ENCODE peak calls at places on chromosomes 7 and 10, in nine cellular contexts. P is T-helper 2 cell; N is astrocyte of the spinal cord; W is HEK293T; V is midbrain; S is cardiac fibroblast; D is tibial artery; O is germinal center; M is activated CD8-positive, alpha-beta memory T cell treated with anti-CD3 and anti-CD28 coated beads, Interleukin-2, amount 50 U/mL, for 4 hours. U is an unnamed sample.

GRCh38 chr7:29564455-29565185 is 985 bp downstream of the PRR15 start:
- DNase-seq in V (peak), S (peak), M (no peak), W (peak), N (peak), O (peak), D (peak), P (no peak), U (no peak)

GRCh38 chr7:133887459-133887858 is 239.7 kb upstream of the LRGUK start:
- DNase-seq in N (no peak), W (no peak), O (no peak), D (no peak), P (no peak), S (no peak), V (no peak), M (no peak), U (no peak)

GRCh38 chr10:33145451-33146188 is 187.6 kb upstream of the ITGB1 start:
- DNase-seq in O (no peak), M (no peak), D (no peak), S (no peak), W (no peak), P (no peak), V (peak), N (no peak), U (no peak)

GRCh38 chr7:6476596-6477374 is 29.0 kb upstream of the DAGLB start:
- DNase-seq in D (no peak), O (peak), S (peak), P (no peak), M (no peak), W (no peak), N (no peak), V (no peak), U (no peak)

GRCh38 chr10:112383325-112383724 is 9.4 kb downstream of the ACSL5 start:
- DNase-seq in N (peak), M (no peak), D (no peak), W (no peak), V (no peak), S (peak), P (no peak), O (no peak), U (no peak)

GRCh38 chr10:21976739-21977138 is 26.8 kb downstream of the DNAJC1 start:
- DNase-seq in P (no peak), V (peak), S (peak), W (no peak), N (no peak), D (no peak), M (no peak), O (no peak), U (no peak)

GRCh38 chr7:49631071-49631826 is 142.2 kb upstream of the VWC2 start:
- DNase-seq in O (no peak), S (no peak), P (no peak), N (no peak), W (no peak), D (no peak), M (no peak), V (no peak), U (no peak)

GRCh38 chr10:118495499-118495898 is 99.9 kb downstream of the PRLHR start:
- DNase-seq in S (no peak), P (no peak), D (no peak), M (no peak), N (no peak), V (no peak), W (no peak), O (no peak), U (no peak)

GRCh38 chr7:34357946-34358345 is 300.1 kb upstream of the NPSR1 start:
- DNase-seq in V (no peak), M (no peak), S (no peak), O (no peak), P (no peak), N (no peak), D (no peak), W (no peak), U (no peak)

GRCh38 chr10:49647554-49647953 is 31.9 kb upstream of the C10orf53 start:
- DNase-seq in S (no peak), N (no peak), O (no peak), D (no peak), W (no peak), V (no peak), P (no peak), M (no peak), U (no peak)

GRCh38 chr7:131242123-131242650 is 85.5 kb upstream of the MKLN1 start:
- DNase-seq in O (no peak), P (no peak), V (no peak), S (no peak), W (no peak), N (no peak), M (no peak), D (peak), U (no peak)

GRCh38 chr10:82827901-82828300 is 952.9 kb downstream of the NRG3 start:
- DNase-seq in V (no peak), W (no peak), O (no peak), D (no peak), S (no peak), N (no peak), M (no peak), P (no peak), U (no peak)

GRCh38 chr7:85851571-85852193 is 664.8 kb upstream of the SEMA3D start:
- DNase-seq in V (peak), P (no peak), M (no peak), W (peak), D (no peak), O (no peak), S (peak), N (peak), U (no peak)

GRCh38 chr7:6162650-6163366 is 109.6 kb downstream of the CYTH3 start:
- DNase-seq in M (no peak), S (no peak), V (no peak), N (no peak), W (no peak), O (no peak), P (no peak), D (no peak), U (no peak)

GRCh38 chr7:104133238-104133637 is 74.6 kb downstream of the ORC5 start:
- DNase-seq in W (no peak), N (no peak), V (no peak), S (no peak), P (no peak), O (no peak), M (no peak), D (no peak), U (no peak)

GRCh38 chr10:114166053-114166452 is 8.0 kb downstream of the CCDC186 start:
- DNase-seq in M (no peak), N (no peak), P (no peak), S (no peak), W (no peak), O (no peak), V (no peak), D (no peak), U (no peak)

GRCh38 chr10:88913803-88914202 is 33.8 kb downstream of the STAMBPL1 start:
- DNase-seq in S (no peak), D (no peak), W (no peak), V (no peak), N (no peak), O (no peak), P (no peak), M (no peak), U (no peak)

GRCh38 chr7:105218215-105218614 is 170.5 kb downstream of the SRPK2 start:
- DNase-seq in M (no peak), N (no peak), O (no peak), W (no peak), V (no peak), P (no peak), D (no peak), S (peak), U (no peak)

GRCh38 chr7:100626530-100627237 is 14.3 kb downstream of the MOSPD3 start:
- DNase-seq in S (peak), P (peak), O (peak), V (peak), W (peak), N (peak), M (peak), D (peak), U (peak)

GRCh38 chr10:84537447-84537931 is 209.1 kb downstream of the CCSER2 start:
- DNase-seq in W (peak), N (peak), M (peak), P (peak), D (no peak), V (peak), O (peak), S (peak), U (peak)

GRCh38 chr10:88499569-88500470 is 83.3 kb downstream of the RNLS start:
- DNase-seq in O (no peak), N (peak), S (peak), V (no peak), D (no peak), W (no peak), P (no peak), M (no peak), U (no peak)

GRCh38 chr10:24440817-24441790 is 232.2 kb downstream of the KIAA1217 start:
- DNase-seq in O (no peak), D (no peak), N (peak), W (no peak), M (no peak), P (no peak), S (peak), V (no peak), U (no peak)

GRCh38 chr7:127667751-127668530 is 15.9 kb downstream of the SND1 start:
- DNase-seq in O (no peak), P (no peak), V (no peak), D (no peak), M (no peak), N (peak), S (peak), W (no peak), U (no peak)

GRCh38 chr10:92238586-92239098 is 52.2 kb downstream of the CPEB3 start:
- DNase-seq in P (no peak), S (peak), N (peak), O (no peak), M (no peak), W (no peak), D (no peak), V (peak), U (no peak)

GRCh38 chr10:30639946-30640786 is 10.6 kb upstream of the LYZL2 start:
- DNase-seq in S (peak), N (peak), P (peak), V (peak), M (no peak), O (peak), D (no peak), W (peak), U (peak)

GRCh38 chr10:124244256-124244877 is 151.0 kb upstream of the CHST15 start:
- DNase-seq in P (no peak), O (no peak), D (peak), S (no peak), V (no peak), W (no peak), M (no peak), N (no peak), U (no peak)

GRCh38 chr10:37856881-37857286 is 526 bp downstream of the ZNF248 start:
- DNase-seq in W (peak), S (no peak), D (no peak), N (no peak), V (peak), O (peak), P (peak), M (peak), U (peak)

GRCh38 chr7:24378871-24379608 is 95.0 kb downstream of the NPY start:
- DNase-seq in M (no peak), O (no peak), P (no peak), W (no peak), D (no peak), V (no peak), S (peak), N (peak), U (no peak)

GRCh38 chr10:104127411-104127810 is 5.4 kb downstream of the SFR1 start:
- DNase-seq in N (no peak), V (peak), W (no peak), D (no peak), O (peak), M (no peak), P (peak), S (no peak), U (peak)

GRCh38 chr7:30285067-30285530 is 702 bp downstream of the ZNRF2 start:
- DNase-seq in S (no peak), V (peak), W (no peak), M (peak), N (no peak), O (peak), P (peak), D (peak), U (no peak)

GRCh38 chr7:22452142-22452763 is 47.7 kb downstream of the STEAP1B start:
- DNase-seq in W (peak), D (no peak), M (no peak), V (peak), O (peak), P (peak), N (peak), S (peak), U (peak)

GRCh38 chr7:70093496-70093895 is 495.2 kb downstream of the AUTS2 start:
- DNase-seq in S (no peak), P (no peak), O (no peak), N (peak), D (no peak), V (no peak), M (no peak), W (no peak), U (no peak)

GRCh38 chr7:34497153-34497777 is 160.8 kb upstream of the NPSR1 start:
- DNase-seq in N (no peak), W (peak), O (no peak), P (no peak), S (peak), D (no peak), V (no peak), M (no peak), U (no peak)

GRCh38 chr7:34158754-34159153 is 253.4 kb downstream of the BMPER start:
- DNase-seq in D (no peak), N (no peak), W (peak), M (no peak), O (no peak), V (no peak), S (no peak), P (no peak), U (no peak)

U was measured in naive B cell.